ENCODE peak calls at places on chromosomes 5 and 9, in nine cellular contexts. E, F, R, Z, H, I, O, V and N are unnamed samples.

GRCh38 chr9:133125706-133126696 is 5.0 kb upstream of the RALGDS start:
- DNase-seq in E (peak), F (no peak), R (no peak), Z (peak), H (no peak), I (no peak), O (no peak), V (no peak), N (no peak)

GRCh38 chr5:179239256-179240135 is 105.8 kb downstream of the ADAMTS2 start:
- DNase-seq in E (no peak), F (no peak), R (no peak), Z (no peak), H (no peak), I (no peak), O (no peak), V (no peak), N (no peak)

GRCh38 chr9:87792831-87793288 is 66.9 kb downstream of the CTSL start:
- DNase-seq in E (peak), F (no peak), R (peak), Z (peak), H (peak), I (peak), O (no peak), V (peak), N (no peak)

GRCh38 chr9:19470567-19470966 is 61.8 kb downstream of the ACER2 start:
- DNase-seq in E (peak), F (no peak), R (no peak), Z (no peak), H (no peak), I (no peak), O (no peak), V (no peak), N (no peak)

GRCh38 chr5:87940775-87941174 is 327.9 kb downstream of the TMEM161B start:
- DNase-seq in E (no peak), F (no peak), R (no peak), Z (no peak), H (no peak), I (no peak), O (no peak), V (no peak), N (no peak)

GRCh38 chr9:4803670-4804530 is 11.2 kb downstream of the RCL1 start:
- DNase-seq in E (no peak), F (no peak), R (no peak), Z (peak), H (no peak), I (no peak), O (no peak), V (no peak), N (no peak)

GRCh38 chr5:141845371-141845821 is 32.8 kb downstream of the PCDH1 start:
- DNase-seq in E (no peak), F (no peak), R (peak), Z (no peak), H (peak), I (peak), O (no peak), V (no peak), N (no peak)

GRCh38 chr5:35857606-35858205 is 1.0 kb downstream of the IL7R start:
- DNase-seq in E (peak), F (no peak), R (no peak), Z (no peak), H (no peak), I (no peak), O (no peak), V (no peak), N (no peak)

GRCh38 chr9:82912639-82913038 is 150.3 kb downstream of the RASEF start:
- DNase-seq in E (no peak), F (no peak), R (no peak), Z (no peak), H (no peak), I (no peak), O (no peak), V (no peak), N (no peak)

GRCh38 chr5:67652212-67652611 is 455.6 kb upstream of the CD180 start:
- DNase-seq in E (no peak), F (no peak), R (no peak), Z (no peak), H (no peak), I (no peak), O (no peak), V (no peak), N (no peak)